ENCODE peak calls at places on chromosomes 12 and 14, in seven cellular contexts. Q, E, X, N, U, O and A are unnamed samples. For H3K27me3, H3K4me1 and H3K36me3, the result is how much of the 10 kb centered on the place peaks cover.

GRCh38 chr12:3178671-3179413 is 101.7 kb downstream of the TSPAN9 start:
- DNase-seq in O (no peak), E (no peak), N (no peak), U (no peak), X (no peak), Q (no peak), A (no peak)

GRCh38 chr12:2215709-2216560 is 163.1 kb downstream of the CACNA1C start:
- DNase-seq in N (no peak), O (no peak), U (no peak), X (no peak), E (no peak), Q (no peak), A (no peak)

GRCh38 chr12:44771485-44771884 is 104.6 kb downstream of the NELL2 start:
- DNase-seq in E (peak), O (no peak), U (no peak), N (no peak), X (no peak), Q (peak), A (no peak)

GRCh38 chr14:57275023-57275664 is 6.4 kb downstream of the AP5M1 start:
- DNase-seq in E (no peak), X (no peak), O (no peak), N (no peak), Q (no peak), U (no peak), A (no peak)

GRCh38 chr12:22257100-22257499 is 77.4 kb downstream of the ST8SIA1 start:
- DNase-seq in U (no peak), N (no peak), Q (no peak), E (no peak), X (no peak), O (no peak), A (no peak)

GRCh38 chr14:44914849-44915248 is 46.9 kb downstream of the KLHL28 start:
- DNase-seq in X (peak), Q (peak), E (no peak), N (no peak), U (peak), O (no peak), A (no peak)

GRCh38 chr12:31715283-31715825 is 13.5 kb downstream of the AMN1 start:
- DNase-seq in E (no peak), U (no peak), X (no peak), O (no peak), N (no peak), Q (peak), A (no peak)

GRCh38 chr12:2322554-2323120 is 269.9 kb downstream of the CACNA1C start:
- DNase-seq in N (no peak), X (no peak), O (no peak), U (no peak), Q (no peak), E (no peak), A (no peak)

GRCh38 chr12:88432536-88433462 is 147.5 kb downstream of the KITLG start:
- DNase-seq in E (no peak), N (peak), U (peak), O (no peak), Q (no peak), X (peak), A (no peak)

GRCh38 chr14:92247937-92248336 is 75.0 kb upstream of the SLC24A4 start:
- DNase-seq in Q (no peak), X (no peak), E (no peak), U (no peak), O (no peak), N (no peak), A (no peak)

GRCh38 chr14:85444685-85445084 is 85.3 kb upstream of the FLRT2 start:
- DNase-seq in N (no peak), O (no peak), E (no peak), Q (no peak), U (peak), X (no peak), A (no peak)

GRCh38 chr12:104263580-104264358 is 39.8 kb upstream of the EID3 start:
- DNase-seq in E (no peak), U (no peak), O (no peak), X (no peak), N (no peak), Q (no peak), A (no peak)

GRCh38 chr12:64459388-64460024 is 7.6 kb downstream of the TBK1 start:
- DNase-seq in E (no peak), U (peak), X (peak), Q (peak), O (no peak), N (no peak), A (no peak)

GRCh38 chr12:116892318-116892717 is 11.1 kb upstream of the HRK start:
- DNase-seq in U (no peak), N (no peak), E (no peak), Q (peak), X (no peak), O (no peak), A (no peak)

GRCh38 chr12:110704750-110705149 is 15.8 kb upstream of the HVCN1 start:
- DNase-seq in E (no peak), U (no peak), O (no peak), N (no peak), X (no peak), Q (peak), A (peak)

GRCh38 chr12:18246057-18246456 is 15.3 kb upstream of the PIK3C2G start:
- DNase-seq in U (no peak), N (no peak), O (no peak), E (peak), Q (peak), X (no peak), A (no peak)

GRCh38 chr12:10235761-10236631 is 23.3 kb downstream of the GABARAPL1 start:
- DNase-seq in Q (peak), N (no peak), E (peak), O (no peak), X (no peak), U (no peak), A (peak)

GRCh38 chr12:84911331-84912190 is 1.0 kb downstream of the SLC6A15 start:
- DNase-seq in N (no peak), Q (peak), U (no peak), E (peak), O (peak), X (no peak), A (no peak)

GRCh38 chr14:85416771-85417170 is 113.2 kb upstream of the FLRT2 start:
- DNase-seq in E (no peak), O (no peak), N (no peak), Q (no peak), X (no peak), U (no peak), A (no peak)

GRCh38 chr14:77475432-77476115 is 17.7 kb downstream of the AHSA1 start:
- DNase-seq in U (no peak), X (no peak), O (peak), E (no peak), Q (no peak), N (no peak), A (no peak)

GRCh38 chr14:60288279-60288678 is 39.3 kb downstream of the PPM1A start:
- DNase-seq in Q (no peak), O (no peak), X (no peak), N (no peak), E (no peak), U (no peak), A (no peak)

GRCh38 chr12:21697829-21698630 is 40.4 kb upstream of the LDHB start:
- DNase-seq in U (no peak), O (no peak), Q (peak), X (no peak), E (peak), N (no peak), A (no peak)

GRCh38 chr12:16258963-16259362 is 18.5 kb downstream of the SLC15A5 start:
- DNase-seq in U (no peak), O (no peak), Q (no peak), N (no peak), E (no peak), X (no peak), A (no peak)

GRCh38 chr12:79121486-79121885 is 256.9 kb downstream of the SYT1 start:
- DNase-seq in U (no peak), O (no peak), Q (peak), E (no peak), N (no peak), X (no peak), A (no peak)

GRCh38 chr14:76772300-76773187 is 11.3 kb downstream of the VASH1 start:
- DNase-seq in Q (peak), N (peak), U (peak), O (peak), X (no peak), E (no peak), A (no peak)

GRCh38 chr14:50060871-50061663 is 55.3 kb downstream of the VCPKMT start:
- DNase-seq in N (no peak), E (no peak), U (peak), Q (peak), O (peak), X (peak), A (no peak)

GRCh38 chr12:13534645-13535398 is 338.3 kb downstream of the EMP1 start:
- DNase-seq in U (peak), Q (peak), O (peak), X (peak), E (peak), N (peak), A (peak)

GRCh38 chr14:96582641-96582980 is 80.4 kb downstream of the PAPOLA start:
- DNase-seq in O (no peak), E (no peak), U (no peak), N (no peak), Q (no peak), X (no peak), A (no peak)

GRCh38 chr12:97140355-97140754 is 233.3 kb downstream of the NEDD1 start:
- DNase-seq in U (no peak), Q (no peak), O (no peak), E (no peak), N (no peak), X (no peak), A (no peak)

GRCh38 chr12:80939231-80939950 is 1.7 kb upstream of the LIN7A start:
- DNase-seq in O (no peak), X (no peak), U (no peak), N (no peak), E (no peak), Q (no peak), A (no peak)

GRCh38 chr14:23070262-23071129 is 13.2 kb upstream of the CDH24 start:
- DNase-seq in U (no peak), Q (no peak), X (no peak), E (no peak), O (no peak), N (no peak), A (no peak)

GRCh38 chr12:26680724-26681455 is 152.1 kb downstream of the ITPR2 start:
- DNase-seq in X (no peak), U (no peak), O (no peak), Q (no peak), N (no peak), E (no peak), A (no peak)

GRCh38 chr12:110253176-110253575 is 27.9 kb upstream of the ATP2A2 start:
- DNase-seq in O (peak), E (no peak), X (peak), U (peak), Q (no peak), N (no peak), A (peak)

GRCh38 chr12:68036642-68037041 is 47.4 kb downstream of the IFNG-AS1 start:
- DNase-seq in E (no peak), Q (no peak), O (no peak), U (no peak), N (no peak), X (no peak), A (no peak)

GRCh38 chr12:56029666-56030293 is 8.9 kb downstream of the IKZF4 start:
- DNase-seq in U (peak), X (peak), Q (peak), O (no peak), N (peak), E (no peak), A (peak)

GRCh38 chr12:106984588-106985137 is 2.3 kb downstream of the MTERF2 start:
- DNase-seq in N (no peak), Q (no peak), U (no peak), E (no peak), X (no peak), O (no peak), A (no peak)

GRCh38 chr14:106201376-106201775 is 675.0 kb downstream of the TMEM121 start:
- DNase-seq in N (no peak), O (no peak), U (no peak), E (no peak), X (no peak), Q (no peak), A (no peak)

GRCh38 chr12:51326762-51327439 is 2.9 kb upstream of the BIN2 start:
- DNase-seq in E (no peak), O (peak), N (no peak), U (peak), X (no peak), Q (no peak), A (no peak)

GRCh38 chr12:117441751-117442150 is 80.3 kb upstream of the NOS1 start:
- DNase-seq in U (peak), O (no peak), Q (peak), X (peak), E (no peak), N (no peak), A (no peak)

GRCh38 chr12:5432011-5432400 is at the start of gene NTF3:
- DNase-seq in E (no peak), U (peak), X (no peak), N (no peak), Q (peak), O (no peak), A (no peak)

GRCh38 chr12:5435161-5435560 is 3.3 kb downstream of the NTF3 start:
- DNase-seq in E (no peak), Q (no peak), O (no peak), N (no peak), U (no peak), X (no peak), A (no peak)

GRCh38 chr12:5433081-5433839 is 1.4 kb downstream of the NTF3 start:
- DNase-seq in N (no peak), Q (peak), O (no peak), X (no peak), U (no peak), E (no peak), A (no peak)

GRCh38 chr12:5434647-5434968 is 2.7 kb downstream of the NTF3 start:
- DNase-seq in E (no peak), N (no peak), Q (no peak), U (no peak), X (no peak), O (no peak), A (no peak)

DNA sequence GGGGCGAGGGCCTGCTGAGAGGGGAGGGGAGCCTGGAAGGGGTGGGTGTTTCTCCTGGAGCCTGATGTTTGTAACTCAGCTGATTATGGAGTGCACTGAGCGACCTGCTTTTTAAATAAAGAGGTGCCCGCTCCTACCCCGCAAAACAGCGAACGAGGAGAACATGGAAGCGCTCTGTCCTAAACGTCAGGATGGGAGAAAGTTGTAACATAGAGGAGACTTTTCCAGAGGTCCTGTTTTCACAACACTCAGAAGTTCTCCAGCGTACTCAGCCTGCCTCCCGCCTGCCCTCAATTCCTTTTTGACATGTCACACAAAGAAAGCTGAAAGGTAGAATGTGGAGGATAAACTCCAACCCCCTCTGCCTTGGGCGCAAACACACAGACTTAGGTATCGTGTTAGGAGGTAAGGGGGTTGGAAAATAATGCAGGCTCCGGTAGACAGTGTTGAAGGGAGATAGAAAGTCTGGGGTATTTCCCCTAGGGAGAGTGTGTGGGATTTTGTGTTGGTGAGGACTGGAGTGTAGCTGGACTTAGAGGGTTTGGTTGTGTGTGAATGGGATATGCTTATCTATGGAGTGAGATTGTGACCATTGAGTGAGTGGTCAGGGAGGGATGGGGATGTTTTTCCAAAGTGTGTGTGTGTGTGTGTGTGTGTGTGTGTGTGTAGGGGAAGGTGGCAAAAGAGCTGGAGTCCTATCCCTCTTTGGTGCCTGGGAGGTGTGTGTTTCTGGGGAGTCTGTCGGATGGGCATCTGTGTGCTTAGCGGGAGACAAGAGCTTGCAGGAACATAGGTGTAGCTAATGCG is 2.1 kb downstream of the NTF3 start:
- DNase-seq in N (no peak), E (no peak), Q (no peak), O (no peak), U (no peak), X (no peak), A (no peak)
- H3K27me3 ChIP-seq in N (under half), E (half or more), Q (half or more), O (half or more), U (half or more), X (under half), A (under half)

GRCh38 chr12:58500399-58500798 is 419.9 kb downstream of the LRIG3 start:
- DNase-seq in U (no peak), X (no peak), Q (no peak), N (no peak), O (no peak), E (no peak), A (no peak)
- H3K4me1 ChIP-seq in U (under half), X (under half), Q (under half), N (under half), O (under half), E (under half), A (under half)

DNA sequence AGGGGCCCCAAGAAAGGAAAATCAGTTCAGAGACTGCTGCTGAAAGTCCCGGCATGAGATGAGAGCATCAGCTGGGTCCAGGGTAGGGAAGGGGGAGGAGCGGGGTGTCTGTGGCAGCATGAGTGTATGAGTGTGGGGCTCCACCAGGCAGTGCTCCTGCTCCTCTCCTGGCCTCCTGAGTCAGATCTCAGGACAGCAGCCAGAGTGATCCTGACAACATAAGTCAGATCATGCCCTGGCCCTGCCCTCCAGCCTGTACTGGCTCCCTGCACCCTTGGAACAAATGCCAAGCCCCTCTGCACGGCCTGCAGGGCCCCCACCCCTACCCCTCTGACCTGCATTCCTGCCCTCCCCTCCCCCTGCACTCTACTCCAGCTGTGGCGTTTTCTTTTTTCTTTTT is 24.2 kb upstream of the LRP1-AS start:
- DNase-seq in Q (no peak), X (peak), N (no peak), O (no peak), U (no peak), E (no peak), A (no peak)
- H3K36me3 ChIP-seq in Q (under half), X (under half), N (under half), O (half or more), U (under half), E (half or more), A (half or more)

DNA sequence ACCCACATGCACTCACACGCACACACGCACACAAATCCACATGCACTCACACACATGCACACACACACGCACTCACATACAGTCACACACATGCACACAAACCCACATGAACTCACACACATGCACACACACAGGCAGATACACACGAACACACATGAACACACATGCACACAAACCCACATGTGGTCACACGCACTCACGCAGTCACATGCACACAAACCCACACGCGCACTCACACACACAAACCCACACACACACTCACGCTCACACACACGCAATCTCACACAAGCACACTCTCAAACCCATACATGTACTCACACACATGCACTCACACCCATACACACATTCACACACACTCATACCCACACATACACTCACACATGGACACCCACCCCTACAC is 61.5 kb downstream of the GALNT9 start:
- DNase-seq in N (no peak), O (no peak), U (no peak), Q (no peak), E (no peak), X (no peak), A (no peak)
- H3K27me3 ChIP-seq in N (under half), O (under half), U (under half), Q (under half), E (half or more), X (under half), A (under half)